ENCODE peak calls at places on chromosomes 7 and 10, in ten cellular contexts. S is DND-41, K is AG04450, Z is fibroblast of villous mesenchyme, M is endothelial cell of umbilical vein, O is cardiac fibroblast, J is GM23338, C is prostate gland, V is neural progenitor cell, Y is endothelial cell. D is an unnamed sample.

GRCh38 chr10:34028936-34029335 is 694.5 kb upstream of the NRP1 start:
- DNase-seq in S (no peak), K (no peak), Z (no peak), M (no peak), O (no peak), J (no peak), C (no peak), V (no peak), Y (no peak), D (no peak)

GRCh38 chr7:12851841-12852240 is 164.4 kb downstream of the ARL4A start:
- DNase-seq in S (no peak), K (no peak), Z (no peak), M (no peak), O (peak), J (no peak), C (no peak), V (no peak), Y (no peak), D (no peak)

GRCh38 chr7:41834805-41835694 is 132.2 kb upstream of the INHBA start:
- DNase-seq in S (no peak), K (no peak), Z (peak), M (no peak), O (peak), J (no peak), C (no peak), V (no peak), Y (no peak), D (no peak)

GRCh38 chr10:90712529-90712928 is 145.3 kb downstream of the HTR7 start:
- DNase-seq in S (no peak), K (no peak), Z (no peak), M (no peak), O (no peak), J (peak), C (no peak), V (no peak), Y (no peak), D (no peak)

GRCh38 chr10:71404510-71405295 is 8.0 kb downstream of the CDH23 start:
- DNase-seq in S (no peak), K (no peak), Z (no peak), M (no peak), O (no peak), J (no peak), C (no peak), V (no peak), Y (no peak), D (peak)

GRCh38 chr10:74333174-74333573 is 182.2 kb downstream of the ADK start:
- DNase-seq in S (no peak), K (peak), Z (peak), M (no peak), O (peak), J (no peak), C (no peak), V (no peak), Y (no peak), D (no peak)

GRCh38 chr10:95464280-95464679 is 96.9 kb downstream of the SORBS1 start:
- DNase-seq in S (no peak), K (no peak), Z (no peak), M (no peak), O (no peak), J (no peak), C (no peak), V (no peak), Y (no peak), D (no peak)

GRCh38 chr10:114940735-114941134 is 2.7 kb downstream of the TRUB1 start:
- DNase-seq in S (no peak), K (no peak), Z (peak), M (no peak), O (peak), J (no peak), C (no peak), V (no peak), Y (no peak), D (no peak)

DNA sequence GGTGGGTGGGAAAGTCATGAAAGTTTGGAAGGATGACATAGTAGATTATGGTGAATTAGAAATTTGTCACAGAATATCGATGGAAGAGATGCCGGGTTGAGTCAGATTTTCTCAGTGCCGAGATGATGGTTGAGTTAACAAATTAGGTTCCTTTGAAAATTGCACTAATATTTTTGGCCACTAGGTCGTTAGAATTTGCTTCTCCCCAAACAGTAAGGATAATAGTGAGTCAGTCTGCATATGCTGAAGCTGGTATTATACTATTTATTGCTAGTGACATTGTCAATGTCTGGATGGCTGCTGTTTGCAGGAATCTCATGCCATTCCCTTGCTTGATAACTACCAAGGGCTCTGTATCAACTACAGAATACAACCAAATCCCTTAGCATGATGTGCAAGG is 37.7 kb upstream of the MINDY3 start:
- DNase-seq in S (no peak), K (no peak), Z (peak), M (peak), O (peak), J (peak), C (no peak), V (no peak), Y (no peak), D (no peak)
- TF ChIP-seq CTCF in S (peak), K (peak), Z (peak), M (peak), O (peak), J (no peak), C (peak), V (peak), Y (peak), D (peak)

DNA sequence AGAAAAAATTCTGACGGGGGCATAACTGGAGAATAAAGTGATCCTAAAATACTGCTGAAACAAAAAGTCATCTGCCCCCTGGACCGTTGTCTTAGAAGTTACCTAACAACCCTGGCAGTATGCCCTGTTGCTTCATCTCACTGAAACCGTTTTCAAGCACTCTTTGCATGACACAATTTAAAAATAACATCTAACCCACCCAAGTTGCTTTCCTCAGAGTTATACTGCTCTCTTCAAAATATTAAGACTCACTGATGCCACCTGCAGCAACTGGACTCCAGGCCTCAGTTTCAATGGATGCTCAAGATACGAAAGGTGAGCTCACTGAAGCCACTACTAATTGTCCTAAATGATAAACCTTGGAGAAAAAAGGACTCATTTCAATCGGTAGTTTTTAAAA is 57.4 kb downstream of the CDK6 start:
- DNase-seq in S (no peak), K (no peak), Z (peak), M (no peak), O (peak), J (no peak), C (no peak), V (no peak), Y (no peak), D (no peak)
- TF ChIP-seq CTCF in S (no peak), K (no peak), Z (no peak), M (no peak), O (peak), J (no peak), C (no peak), V (no peak), Y (no peak), D (peak)

GRCh38 chr7:93461350-93461749 is 113.2 kb downstream of the CALCR start:
- DNase-seq in S (no peak), K (no peak), Z (no peak), M (no peak), O (no peak), J (peak), C (no peak), V (peak), Y (no peak), D (no peak)
- TF ChIP-seq CTCF in S (peak), K (no peak), Z (no peak), M (no peak), O (no peak), J (peak), C (no peak), V (peak), Y (no peak), D (no peak)

DNA sequence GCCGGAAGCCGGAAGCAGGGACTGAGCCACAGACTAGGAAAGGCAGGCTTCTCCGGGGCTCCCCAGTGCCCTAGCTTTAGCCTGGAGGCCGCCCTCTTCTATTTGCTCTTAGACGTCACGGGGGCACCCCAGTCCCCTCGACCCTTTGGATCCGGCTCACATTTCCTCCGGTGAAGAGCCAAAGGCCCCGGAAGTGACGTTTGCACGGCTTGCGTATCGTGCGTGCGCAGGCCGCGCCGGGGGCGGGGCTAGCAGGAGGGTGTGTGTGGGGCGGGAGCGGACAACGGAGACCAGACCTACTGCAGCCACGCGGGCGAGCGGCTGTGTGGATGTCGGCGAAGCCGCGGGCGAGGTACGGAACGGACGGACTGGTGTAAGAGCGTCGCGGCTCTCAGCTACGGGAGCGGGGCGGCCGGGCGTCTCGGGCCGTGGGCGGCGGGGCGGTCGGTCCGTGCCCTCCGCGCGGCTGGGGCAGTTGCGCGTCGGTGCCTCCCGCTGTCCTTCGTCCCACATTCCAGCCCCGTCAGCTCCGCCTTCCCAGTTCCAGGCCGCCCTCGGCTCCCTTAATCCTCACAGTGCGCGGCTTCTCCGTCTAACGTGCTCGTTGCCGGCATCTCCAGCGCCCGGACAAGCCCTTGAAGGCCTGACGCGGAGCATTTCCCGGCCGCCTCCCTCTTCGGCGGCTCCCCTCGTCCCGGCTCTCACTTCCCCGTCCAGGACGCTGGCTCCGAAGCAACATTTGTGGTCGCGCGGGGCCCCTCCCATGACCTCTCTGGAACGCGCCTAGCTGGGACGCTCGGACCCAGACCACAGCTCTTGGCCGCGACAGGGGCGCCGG is 25.8 kb downstream of the KCTD7 start:
- DNase-seq in S (peak), K (peak), Z (peak), M (peak), O (peak), J (peak), C (peak), V (peak), Y (peak), D (peak)
- TF ChIP-seq CTCF in S (no peak), K (no peak), Z (no peak), M (no peak), O (no peak), J (no peak), C (no peak), V (no peak), Y (no peak), D (peak)

GRCh38 chr10:49505589-49505988 is 33.3 kb downstream of the ERCC6 start:
- DNase-seq in S (no peak), K (no peak), Z (no peak), M (no peak), O (no peak), J (no peak), C (no peak), V (no peak), Y (no peak), D (no peak)

GRCh38 chr10:49508249-49508648 is 30.7 kb downstream of the ERCC6 start:
- DNase-seq in S (peak), K (no peak), Z (no peak), M (no peak), O (no peak), J (no peak), C (no peak), V (no peak), Y (no peak), D (no peak)

GRCh38 chr10:49509904-49510303 is 29.0 kb downstream of the ERCC6 start:
- DNase-seq in S (no peak), K (no peak), Z (no peak), M (no peak), O (no peak), J (no peak), C (no peak), V (no peak), Y (no peak), D (no peak)

GRCh38 chr10:49505076-49505475 is 33.8 kb downstream of the ERCC6 start:
- DNase-seq in S (no peak), K (no peak), Z (no peak), M (no peak), O (no peak), J (no peak), C (peak), V (no peak), Y (no peak), D (no peak)

DNA sequence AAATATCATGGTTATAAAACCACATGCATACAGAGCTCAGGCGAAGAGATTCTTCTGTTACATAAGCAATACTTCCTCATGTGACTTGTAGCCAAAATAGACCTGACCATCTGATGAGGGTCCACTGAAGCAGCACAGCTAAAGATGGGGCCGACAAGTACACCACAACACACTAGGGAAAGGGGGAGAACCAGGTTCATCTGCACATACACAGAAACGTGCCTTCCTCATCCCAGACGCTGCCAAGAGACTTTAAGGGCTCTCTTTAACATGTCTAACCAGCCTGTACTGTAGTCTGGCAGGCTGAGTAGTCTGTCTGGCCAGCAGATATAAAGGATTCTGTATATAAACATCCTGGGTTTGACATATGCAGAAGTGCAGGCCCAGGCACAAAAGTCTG is 30.3 kb downstream of the ERCC6 start:
- DNase-seq in S (no peak), K (no peak), Z (peak), M (no peak), O (no peak), J (no peak), C (peak), V (no peak), Y (no peak), D (no peak)
- TF ChIP-seq CTCF in S (no peak), K (no peak), Z (no peak), M (no peak), O (no peak), J (no peak), C (no peak), V (no peak), Y (no peak), D (no peak)

DNA sequence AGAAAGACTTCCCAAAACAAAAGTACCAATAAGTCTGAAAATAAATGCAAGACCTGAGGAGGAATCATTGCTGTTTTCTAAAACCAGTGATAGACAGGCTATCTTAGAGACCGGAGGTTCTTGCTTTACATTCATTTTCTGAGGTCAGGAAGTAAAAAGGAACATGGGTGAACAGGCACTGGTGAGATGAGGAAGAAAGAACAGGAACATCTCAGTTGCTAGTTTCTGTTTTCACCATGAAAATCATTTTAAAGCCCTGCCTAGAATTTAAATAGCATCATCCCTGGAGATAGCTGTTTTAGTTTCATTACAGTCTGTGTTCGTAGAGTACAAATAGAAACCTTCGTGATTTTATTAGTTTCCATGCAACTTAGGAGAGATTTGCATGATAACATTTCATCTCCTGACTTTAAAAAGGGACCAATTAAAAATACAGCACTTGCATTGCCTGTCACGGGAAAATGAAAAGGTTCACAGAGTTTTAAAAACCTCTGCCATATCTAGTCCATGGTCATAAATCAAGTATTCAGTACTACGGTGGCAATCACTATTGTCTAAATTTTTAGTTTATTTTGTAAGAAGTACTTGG is 14.7 kb downstream of the KCNMA1 start:
- DNase-seq in S (no peak), K (no peak), Z (peak), M (no peak), O (no peak), J (no peak), C (no peak), V (no peak), Y (no peak), D (no peak)
- TF ChIP-seq CTCF in S (no peak), K (no peak), Z (no peak), M (no peak), O (no peak), J (no peak), C (no peak), V (no peak), Y (no peak), D (no peak)

DNA sequence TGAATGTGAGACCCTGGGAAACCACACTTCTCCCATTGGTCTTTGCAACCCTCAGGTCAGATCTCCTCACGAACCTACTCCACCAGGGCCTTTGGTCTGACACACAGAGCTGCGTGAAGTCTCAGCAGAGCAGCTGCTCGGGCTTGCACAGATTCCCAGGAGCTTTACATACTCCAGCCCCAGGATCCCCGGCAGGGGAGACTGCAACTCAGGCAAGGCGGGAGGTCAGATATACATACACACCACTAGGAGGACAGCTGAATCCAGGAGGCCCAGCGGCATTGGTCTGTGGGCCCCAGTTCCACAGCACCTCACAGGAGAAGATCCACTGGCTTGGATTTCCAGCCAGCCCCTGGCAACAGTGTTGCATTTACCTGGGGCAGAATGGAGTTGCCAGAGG is 239.2 kb downstream of the GPAM start:
- DNase-seq in S (no peak), K (no peak), Z (no peak), M (no peak), O (no peak), J (peak), C (no peak), V (peak), Y (no peak), D (no peak)
- TF ChIP-seq CTCF in S (no peak), K (no peak), Z (no peak), M (no peak), O (no peak), J (no peak), C (no peak), V (no peak), Y (no peak), D (no peak)

GRCh38 chr7:45574521-45575500 is 643 bp downstream of the ADCY1 start:
- DNase-seq in S (no peak), K (no peak), Z (peak), M (peak), O (peak), J (peak), C (no peak), V (peak), Y (peak), D (no peak)
- TF ChIP-seq CTCF in S (no peak), K (no peak), Z (peak), M (peak), O (no peak), J (no peak), C (no peak), V (peak), Y (no peak), D (peak)

GRCh38 chr7:1300636-1301035 is 68.0 kb downstream of the UNCX start:
- DNase-seq in S (no peak), K (no peak), Z (no peak), M (no peak), O (no peak), J (no peak), C (no peak), V (no peak), Y (no peak), D (no peak)

GRCh38 chr7:1297476-1297972 is 64.9 kb downstream of the UNCX start:
- DNase-seq in S (no peak), K (no peak), Z (no peak), M (no peak), O (no peak), J (no peak), C (no peak), V (no peak), Y (no peak), D (no peak)

GRCh38 chr7:1300206-1300605 is 67.5 kb downstream of the UNCX start:
- DNase-seq in S (no peak), K (no peak), Z (no peak), M (no peak), O (no peak), J (no peak), C (no peak), V (no peak), Y (no peak), D (no peak)

GRCh38 chr7:1298051-1298937 is 65.6 kb downstream of the UNCX start:
- DNase-seq in S (no peak), K (no peak), Z (no peak), M (no peak), O (no peak), J (no peak), C (no peak), V (no peak), Y (no peak), D (no peak)

GRCh38 chr7:1298938-1299885 is 66.5 kb downstream of the UNCX start:
- DNase-seq in S (no peak), K (no peak), Z (no peak), M (no peak), O (no peak), J (no peak), C (no peak), V (no peak), Y (no peak), D (no peak)
- TF ChIP-seq CTCF in S (no peak), K (no peak), Z (no peak), M (no peak), O (no peak), J (peak), C (no peak), V (no peak), Y (no peak), D (no peak)

D was measured in osteocyte.